ENCODE peak calls at places on chromosome 3, in nine cellular contexts. One of them, this sample, is unnamed.

GRCh38 chr3:156816091-156816793 is 9.9 kb upstream of the LEKR1 start:
- DNase-seq in dermis microvascular lymphatic vessel endothelial cell: peak
- DNase-seq in dorsolateral prefrontal cortex: no peak
- DNase-seq in stimulated activated CD4-positive, alpha-beta T cell treated with anti-CD3 and anti-CD28 coated beads, Interleukin-12 subunit alpha, Interleukin-12 subunit beta, amount 100 ng/mL, for 4 hours: peak
- DNase-seq in amniotic stem cell: no peak
- DNase-seq in lung microvascular endothelial cell: peak
- DNase-seq in AML-193: no peak
- DNase-seq in endothelial cell: peak
- DNase-seq in PC-3: peak
- DNase-seq in this sample: no peak

GRCh38 chr3:124772081-124772831 is 42.0 kb downstream of the UMPS start:
- DNase-seq in AML-193: no peak
- DNase-seq in amniotic stem cell: no peak
- DNase-seq in endothelial cell: no peak
- DNase-seq in stimulated activated CD4-positive, alpha-beta T cell treated with anti-CD3 and anti-CD28 coated beads, Interleukin-12 subunit alpha, Interleukin-12 subunit beta, amount 100 ng/mL, for 4 hours: no peak
- DNase-seq in lung microvascular endothelial cell: peak
- DNase-seq in dermis microvascular lymphatic vessel endothelial cell: peak
- DNase-seq in dorsolateral prefrontal cortex: peak
- DNase-seq in PC-3: no peak
- DNase-seq in this sample: peak

GRCh38 chr3:14438262-14438661 is 35.9 kb downstream of the SLC6A6 start:
- DNase-seq in stimulated activated CD4-positive, alpha-beta T cell treated with anti-CD3 and anti-CD28 coated beads, Interleukin-12 subunit alpha, Interleukin-12 subunit beta, amount 100 ng/mL, for 4 hours: no peak
- DNase-seq in amniotic stem cell: no peak
- DNase-seq in endothelial cell: no peak
- DNase-seq in dorsolateral prefrontal cortex: no peak
- DNase-seq in lung microvascular endothelial cell: no peak
- DNase-seq in AML-193: no peak
- DNase-seq in dermis microvascular lymphatic vessel endothelial cell: no peak
- DNase-seq in PC-3: no peak
- DNase-seq in this sample: no peak

GRCh38 chr3:169575381-169575780 is 88.1 kb downstream of the MECOM start:
- DNase-seq in PC-3: peak
- DNase-seq in dorsolateral prefrontal cortex: no peak
- DNase-seq in stimulated activated CD4-positive, alpha-beta T cell treated with anti-CD3 and anti-CD28 coated beads, Interleukin-12 subunit alpha, Interleukin-12 subunit beta, amount 100 ng/mL, for 4 hours: no peak
- DNase-seq in dermis microvascular lymphatic vessel endothelial cell: peak
- DNase-seq in endothelial cell: no peak
- DNase-seq in lung microvascular endothelial cell: peak
- DNase-seq in AML-193: no peak
- DNase-seq in amniotic stem cell: no peak
- DNase-seq in this sample: no peak

GRCh38 chr3:172259191-172259590 is 189.1 kb downstream of the GHSR start:
- DNase-seq in PC-3: no peak
- DNase-seq in lung microvascular endothelial cell: no peak
- DNase-seq in amniotic stem cell: no peak
- DNase-seq in dorsolateral prefrontal cortex: no peak
- DNase-seq in endothelial cell: no peak
- DNase-seq in dermis microvascular lymphatic vessel endothelial cell: no peak
- DNase-seq in stimulated activated CD4-positive, alpha-beta T cell treated with anti-CD3 and anti-CD28 coated beads, Interleukin-12 subunit alpha, Interleukin-12 subunit beta, amount 100 ng/mL, for 4 hours: no peak
- DNase-seq in AML-193: no peak
- DNase-seq in this sample: no peak

GRCh38 chr3:69761896-69762789 is 22.9 kb downstream of the MITF start:
- DNase-seq in stimulated activated CD4-positive, alpha-beta T cell treated with anti-CD3 and anti-CD28 coated beads, Interleukin-12 subunit alpha, Interleukin-12 subunit beta, amount 100 ng/mL, for 4 hours: no peak
- DNase-seq in amniotic stem cell: no peak
- DNase-seq in AML-193: no peak
- DNase-seq in lung microvascular endothelial cell: no peak
- DNase-seq in dermis microvascular lymphatic vessel endothelial cell: no peak
- DNase-seq in dorsolateral prefrontal cortex: no peak
- DNase-seq in endothelial cell: no peak
- DNase-seq in PC-3: peak
- DNase-seq in this sample: no peak

GRCh38 chr3:194761384-194761783 is 75.7 kb downstream of the FAM43A start:
- DNase-seq in AML-193: no peak
- DNase-seq in dermis microvascular lymphatic vessel endothelial cell: no peak
- DNase-seq in stimulated activated CD4-positive, alpha-beta T cell treated with anti-CD3 and anti-CD28 coated beads, Interleukin-12 subunit alpha, Interleukin-12 subunit beta, amount 100 ng/mL, for 4 hours: no peak
- DNase-seq in PC-3: peak
- DNase-seq in lung microvascular endothelial cell: no peak
- DNase-seq in endothelial cell: no peak
- DNase-seq in amniotic stem cell: no peak
- DNase-seq in dorsolateral prefrontal cortex: no peak
- DNase-seq in this sample: no peak

GRCh38 chr3:60696559-60697125 is 554.6 kb downstream of the FHIT start:
- DNase-seq in lung microvascular endothelial cell: no peak
- DNase-seq in endothelial cell: no peak
- DNase-seq in stimulated activated CD4-positive, alpha-beta T cell treated with anti-CD3 and anti-CD28 coated beads, Interleukin-12 subunit alpha, Interleukin-12 subunit beta, amount 100 ng/mL, for 4 hours: no peak
- DNase-seq in AML-193: no peak
- DNase-seq in amniotic stem cell: no peak
- DNase-seq in PC-3: peak
- DNase-seq in dorsolateral prefrontal cortex: no peak
- DNase-seq in dermis microvascular lymphatic vessel endothelial cell: no peak
- DNase-seq in this sample: no peak